ENCODE peak calls at places on chromosomes 11 and 22, in six cellular contexts. A is neuronal stem cell, S is trophoblast cell, F is H9, H is mesenchymal stem cell, I is H1. M is an unnamed sample.

GRCh38 chr22:48569476-48570233 is 1258.0 kb downstream of the BRD1 start:
- DNase-seq in H (no peak), S (no peak), I (no peak), F (no peak), A (no peak), M (no peak)

GRCh38 chr22:39384750-39385480 is 14.7 kb upstream of the TAB1 start:
- DNase-seq in F (peak; percentile 79), A (peak; percentile 35), H (peak; percentile 37), I (peak; percentile 83), S (peak; percentile 24), M (peak; percentile 28)

GRCh38 chr11:45736424-45736823 is 68.5 kb upstream of the SLC35C1 start:
- DNase-seq in F (no peak), S (peak; percentile 96), A (no peak), H (peak; percentile 28), I (no peak), M (peak; percentile 19)

GRCh38 chr11:108693852-108694251 is 29.0 kb downstream of the DDX10 start:
- DNase-seq in F (no peak), S (no peak), I (no peak), A (no peak), H (peak; percentile 40), M (peak; percentile 63)

GRCh38 chr11:17528906-17529813 is 15.1 kb downstream of the USH1C start:
- DNase-seq in A (no peak), S (no peak), H (no peak), F (no peak), I (no peak), M (no peak)

GRCh38 chr11:43790444-43790794 is 90.2 kb upstream of the ALKBH3 start:
- DNase-seq in S (peak; percentile 12), A (no peak), I (no peak), H (no peak), F (no peak), M (peak; percentile 50)

GRCh38 chr11:43574949-43575915 is 105.3 kb upstream of the HSD17B12 start:
- DNase-seq in H (peak; percentile 70), A (no peak), I (peak; percentile 69), F (no peak), S (no peak), M (peak; percentile 82)

GRCh38 chr11:623999-624704 is 603 bp downstream of the CDHR5 start:
- DNase-seq in A (no peak), F (no peak), I (no peak), H (no peak), S (peak; percentile 72), M (no peak)

GRCh38 chr11:79864882-79865281 is 424.1 kb upstream of the TENM4 start:
- DNase-seq in S (no peak), H (no peak), I (no peak), A (no peak), F (no peak), M (no peak)

GRCh38 chr11:61777234-61778090 is 14.9 kb downstream of the TMEM258 start:
- DNase-seq in F (peak; percentile 86), S (peak; percentile 49), H (no peak), A (no peak), I (peak; percentile 92), M (no peak)

GRCh38 chr11:85590848-85591483 is 36.2 kb downstream of the DLG2 start:
- DNase-seq in S (peak; percentile 64), A (peak; percentile 20), H (peak; percentile 26), I (no peak), F (no peak), M (peak; percentile 36)

GRCh38 chr11:34910817-34911216 is 5.4 kb downstream of the APIP start:
- DNase-seq in S (no peak), I (no peak), A (no peak), H (no peak), F (no peak), M (no peak)

GRCh38 chr11:61542024-61542461 is 33.5 kb downstream of the LRRC10B start:
- DNase-seq in H (no peak), F (peak; percentile 45), I (peak; percentile 63), S (no peak), A (no peak), M (no peak)

GRCh38 chr22:29833392-29833949 is 4.6 kb downstream of the ASCC2 start:
- DNase-seq in H (no peak), S (no peak), F (no peak), A (no peak), I (no peak), M (no peak)

GRCh38 chr11:35139883-35140282 is 912 bp downstream of the CD44 start:
- DNase-seq in S (no peak), A (no peak), F (no peak), H (peak; percentile 40), I (no peak), M (no peak)

GRCh38 chr11:69106124-69106811 is 49.5 kb upstream of the SMIM38 start:
- DNase-seq in A (no peak), I (no peak), S (peak; percentile 22), F (no peak), H (no peak), M (no peak)

GRCh38 chr11:77324508-77324907 is 23.0 kb upstream of the GDPD4 start:
- DNase-seq in H (peak; percentile 44), S (peak; percentile 19), F (no peak), I (no peak), A (no peak), M (peak; percentile 76)

GRCh38 chr22:22195265-22196017 is 49.1 kb upstream of the VPREB1 start:
- DNase-seq in I (peak; percentile 95), A (peak; percentile 74), H (peak; percentile 47), S (peak; percentile 90), F (peak; percentile 91), M (peak; percentile 37)

GRCh38 chr22:31951201-31952093 is 7.1 kb downstream of the YWHAH start:
- DNase-seq in F (no peak), H (no peak), A (no peak), S (no peak), I (no peak), M (no peak)

GRCh38 chr11:37313266-37313665 is 715.2 kb upstream of the RAG2 start:
- DNase-seq in F (no peak), A (no peak), H (no peak), S (no peak), I (no peak), M (no peak)

GRCh38 chr11:60078021-60078420 is 10.4 kb upstream of the MS4A2 start:
- DNase-seq in H (no peak), S (peak; percentile 64), I (no peak), F (no peak), A (no peak), M (no peak)

GRCh38 chr11:35163707-35164496 is 24.9 kb downstream of the CD44 start:
- DNase-seq in H (no peak), F (no peak), A (no peak), S (no peak), I (no peak), M (peak; percentile 31)

GRCh38 chr11:66316849-66317251 is at the start of gene CD248:
- DNase-seq in A (no peak), H (peak; percentile 82), I (no peak), S (no peak), F (peak; percentile 75), M (peak; percentile 78)

GRCh38 chr11:61776561-61777075 is 15.8 kb downstream of the TMEM258 start:
- DNase-seq in F (peak; percentile 81), H (peak; percentile 71), S (peak; percentile 72), I (peak; percentile 89), A (no peak), M (peak; percentile 68)

GRCh38 chr11:77406396-77406795 is 67.5 kb downstream of the PAK1 start:
- DNase-seq in F (no peak), I (no peak), H (no peak), A (no peak), S (no peak), M (no peak)

GRCh38 chr22:46074771-46075551 is 75.4 kb upstream of the PPARA start:
- DNase-seq in F (no peak), H (no peak), A (no peak), S (no peak), I (no peak), M (no peak)

GRCh38 chr11:113263458-113264095 is 50.8 kb upstream of the TTC12 start:
- DNase-seq in F (no peak), I (no peak), S (no peak), A (no peak), H (no peak), M (no peak)

DNA sequence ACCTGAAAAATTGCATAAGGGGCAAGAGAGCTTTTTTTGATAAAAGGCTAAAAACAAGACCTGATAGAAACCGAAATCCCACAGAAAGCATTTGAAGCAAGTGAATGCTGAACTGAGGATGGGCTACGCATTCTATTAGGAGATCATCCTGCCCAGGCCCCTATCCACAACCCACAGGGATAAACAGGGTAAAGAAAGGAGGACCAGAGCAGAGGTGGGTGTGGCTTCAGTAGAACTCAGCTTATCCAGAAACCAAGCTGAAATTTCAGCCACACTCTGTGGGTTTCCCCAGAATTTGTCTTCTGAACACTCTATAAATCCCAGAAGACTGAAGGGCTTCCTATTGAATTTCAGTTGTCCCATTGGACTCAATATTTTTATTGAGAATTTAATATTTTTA is 195.1 kb downstream of the ETS1 start:
- DNase-seq in I (no peak), H (no peak), A (no peak), F (no peak), S (no peak), M (no peak)
- H2AFZ ChIP-seq in I (no peak overlapping the region), H (no peak overlapping the region), A (no peak overlapping the region), F (no peak overlapping the region), S (no peak overlapping the region), M (no peak overlapping the region)

DNA sequence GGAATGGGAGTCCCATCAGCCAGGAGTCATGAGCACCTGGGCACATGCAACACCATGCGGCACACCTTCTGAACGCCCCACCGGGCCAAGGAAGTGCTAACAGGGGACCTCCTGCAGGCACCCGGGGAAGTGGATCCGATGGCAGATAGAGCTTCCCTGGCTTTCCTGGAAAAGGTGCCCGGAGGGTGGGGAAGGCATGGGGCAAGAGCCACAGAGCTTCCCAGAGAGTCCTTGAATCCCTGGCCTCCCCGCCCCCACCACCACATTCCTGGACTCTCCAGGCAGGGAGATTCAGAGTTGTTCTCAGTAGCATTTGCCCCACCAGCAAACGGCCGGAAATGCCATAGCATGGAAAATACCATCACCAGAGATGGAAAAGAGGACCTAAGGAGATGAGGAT is 8.3 kb downstream of the TRIM29 start:
- DNase-seq in A (no peak), H (no peak), S (peak; percentile 41), I (no peak), F (no peak), M (no peak)
- H4K91ac ChIP-seq in A (no peak overlapping the region), H (no peak overlapping the region), S (no peak overlapping the region), I (no peak overlapping the region), F (no peak overlapping the region), M (no peak overlapping the region)

GRCh38 chr22:24155597-24156145 is 25.6 kb upstream of the SUSD2 start:
- DNase-seq in H (peak; percentile 77), S (peak; percentile 53), A (peak; percentile 30), F (peak; percentile 55), I (peak; percentile 80), M (peak; percentile 65)
- H2AFZ ChIP-seq in H (peak overlapping the region; percentile 21), S (no peak overlapping the region), A (peak overlapping the region; percentile 41), F (no peak overlapping the region), I (no peak overlapping the region), M (peak overlapping the region; percentile 85)

GRCh38 chr11:130097285-130097684 is 27.6 kb downstream of the APLP2 start:
- DNase-seq in I (no peak), H (no peak), A (no peak), F (no peak), S (no peak), M (no peak)
- H4K91ac ChIP-seq in I (no peak overlapping the region), H (no peak overlapping the region), A (no peak overlapping the region), F (no peak overlapping the region), S (no peak overlapping the region), M (no peak overlapping the region)

DNA sequence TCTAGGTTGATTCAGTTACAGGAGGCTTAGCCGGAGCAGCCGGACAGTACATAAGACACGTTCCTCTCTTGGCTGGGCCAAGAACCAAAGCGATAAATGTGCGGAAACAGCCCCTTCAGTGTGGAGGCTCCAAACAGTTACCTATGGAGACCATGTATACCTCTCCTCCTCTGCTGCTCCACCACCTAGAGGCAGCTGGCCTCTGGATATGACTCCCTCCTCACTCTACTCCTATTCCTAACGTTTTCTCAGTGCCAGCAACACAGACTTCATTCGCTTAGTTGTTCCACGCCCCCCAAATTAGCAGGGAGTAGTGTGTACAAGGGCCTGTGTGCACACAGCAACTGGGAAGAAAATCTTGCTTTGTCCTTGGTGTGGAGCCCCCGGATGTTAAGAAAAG is 362.2 kb upstream of the KIRREL3 start:
- DNase-seq in A (no peak), F (peak; percentile 33), S (no peak), I (no peak), H (no peak), M (no peak)
- H2AFZ ChIP-seq in A (peak overlapping the region; percentile 69), F (peak overlapping the region; percentile 43), S (no peak overlapping the region), I (peak overlapping the region; percentile 94), H (no peak overlapping the region), M (no peak overlapping the region)